ENCODE peak calls at places on chromosomes 11 and 22, in six cellular contexts. Q, E, C, O, J and B are unnamed samples.

GRCh38 chr11:71194702-71195101 is 57.7 kb downstream of the SHANK2 start:
- DNase-seq in O (no peak), C (no peak), E (no peak), J (no peak), Q (no peak), B (no peak)

GRCh38 chr11:128463386-128463829 is 124.0 kb downstream of the ETS1 start:
- DNase-seq in O (peak), J (peak), C (peak), E (no peak), Q (no peak), B (peak)

GRCh38 chr11:36077886-36078685 is 134.2 kb downstream of the LDLRAD3 start:
- DNase-seq in O (no peak), Q (no peak), J (peak), C (no peak), E (no peak), B (no peak)

GRCh38 chr11:117565709-117566108 is 231.3 kb downstream of the DSCAML1 start:
- DNase-seq in J (no peak), E (no peak), O (no peak), Q (no peak), C (no peak), B (no peak)

GRCh38 chr11:1851437-1852180 is 1.3 kb upstream of the LSP1 start:
- DNase-seq in Q (no peak), O (no peak), E (no peak), J (no peak), C (no peak), B (no peak)

GRCh38 chr22:37345863-37346514 is 63.7 kb downstream of the CYTH4 start:
- DNase-seq in J (peak), O (peak), E (no peak), Q (no peak), C (peak), B (no peak)

GRCh38 chr11:126544311-126545056 is 189.0 kb downstream of the ST3GAL4 start:
- DNase-seq in C (peak), Q (no peak), E (no peak), O (peak), J (peak), B (no peak)

GRCh38 chr11:111977141-111978027 is 40.2 kb downstream of the DIXDC1 start:
- DNase-seq in Q (peak), C (no peak), J (peak), O (peak), E (peak), B (peak)

GRCh38 chr22:24101966-24102365 is 79.3 kb upstream of the SUSD2 start:
- DNase-seq in C (no peak), E (no peak), O (no peak), J (no peak), Q (peak), B (peak)

GRCh38 chr11:83736689-83737088 is 450.5 kb upstream of the CCDC90B start:
- DNase-seq in C (no peak), Q (no peak), O (no peak), E (no peak), J (no peak), B (no peak)
- TF ChIP-seq CTCF in C (no peak), Q (no peak), O (no peak), E (no peak), J (no peak), B (no peak)

GRCh38 chr11:61890536-61891330 is 612 bp downstream of the FADS3 start:
- DNase-seq in Q (peak), O (peak), E (peak), J (peak), C (peak), B (peak)

GRCh38 chr11:61891331-61892084 is at the start of gene FADS3:
- DNase-seq in E (peak), C (peak), J (peak), Q (peak), O (peak), B (peak)

GRCh38 chr11:61893981-61894380 is 2.6 kb upstream of the FADS3 start:
- DNase-seq in E (no peak), O (peak), J (peak), Q (no peak), C (peak), B (no peak)

GRCh38 chr11:61889831-61890230 is 1.5 kb downstream of the FADS3 start:
- DNase-seq in J (no peak), C (no peak), O (no peak), E (no peak), Q (no peak), B (no peak)

GRCh38 chr11:61892085-61892370 is 683 bp upstream of the FADS3 start:
- DNase-seq in O (no peak), Q (no peak), C (no peak), E (no peak), J (no peak), B (no peak)
- TF ChIP-seq CTCF in O (peak), Q (no peak), C (no peak), E (no peak), J (no peak), B (no peak)

DNA sequence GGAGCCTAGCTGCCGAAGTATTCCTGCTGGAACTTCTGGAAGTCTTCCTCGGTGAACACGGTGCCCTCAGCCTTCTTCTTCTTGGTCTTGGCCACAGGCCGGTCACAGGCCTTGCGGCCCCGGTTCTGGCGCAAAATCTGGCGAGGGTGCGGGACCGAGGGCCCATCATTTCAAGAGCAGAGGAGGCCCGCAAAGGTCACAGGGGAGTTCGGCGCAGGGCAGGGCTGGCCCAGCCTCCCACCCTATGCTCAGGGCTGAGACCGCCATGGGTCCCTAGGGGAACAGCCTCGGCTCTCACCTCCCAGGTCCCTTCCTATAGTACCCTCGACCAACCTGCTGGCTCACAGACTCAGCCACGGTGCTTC is 3.1 kb downstream of the RPS19BP1 start:
- DNase-seq in E (no peak), O (no peak), J (no peak), C (no peak), Q (no peak), B (no peak)
- TF ChIP-seq CTCF in E (no peak), O (no peak), J (no peak), C (no peak), Q (no peak), B (no peak)

DNA sequence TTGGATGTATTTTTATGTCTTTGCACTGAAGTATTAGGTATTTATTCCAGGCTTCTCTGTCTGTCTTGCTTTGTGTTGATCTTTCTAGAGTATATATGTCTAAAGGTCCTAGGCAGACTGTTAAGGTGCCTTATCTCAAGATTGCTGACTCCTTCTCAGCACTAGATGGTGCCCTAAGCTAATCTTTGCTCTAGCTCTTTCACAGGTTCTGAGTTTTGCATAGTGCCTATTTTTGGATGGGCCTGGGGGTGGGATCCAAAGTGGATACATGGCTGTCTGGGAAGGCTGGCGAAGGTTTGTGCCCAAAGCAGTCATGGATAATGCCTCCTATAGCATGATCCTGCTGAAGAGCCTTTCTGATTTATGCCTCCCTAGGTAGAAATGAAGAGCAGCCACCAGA is 154.9 kb downstream of the TRPC6 start:
- DNase-seq in E (no peak), J (peak), O (peak), Q (no peak), C (peak), B (no peak)
- TF ChIP-seq CTCF in E (peak), J (peak), O (peak), Q (no peak), C (peak), B (no peak)

DNA sequence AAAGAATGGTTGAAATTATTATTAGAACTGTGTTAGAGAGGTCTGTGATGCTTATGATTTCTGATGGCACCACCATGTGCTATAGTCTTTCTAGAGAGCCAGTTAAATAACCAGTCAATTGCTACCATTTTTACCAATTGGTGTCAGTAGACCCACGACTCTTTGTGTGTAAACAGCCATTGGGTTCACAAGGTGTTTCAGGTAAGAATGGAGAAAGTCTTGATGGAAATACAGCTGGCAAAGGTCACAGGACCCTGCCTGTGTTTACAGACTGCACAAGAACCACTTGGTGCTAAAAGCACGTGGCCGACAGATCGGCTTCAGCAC is 30.5 kb upstream of the OR10G7 start:
- DNase-seq in J (no peak), C (no peak), Q (no peak), O (no peak), E (no peak), B (no peak)
- TF ChIP-seq CTCF in J (no peak), C (no peak), Q (no peak), O (no peak), E (no peak), B (peak)